ENCODE peak calls at places on chromosomes 3 and 15, in five cellular contexts. One of them, this sample, is unnamed.

GRCh38 chr3:6526861-6527260 is 334.1 kb upstream of the GRM7 start:
- DNase-seq in pulmonary artery endothelial cell: no peak
- DNase-seq in NCI-H1105: no peak
- DNase-seq in endothelial cell: no peak
- DNase-seq in substantia nigra: no peak
- DNase-seq in this sample: no peak

GRCh38 chr3:33131328-33132018 is 17.7 kb downstream of the CRTAP start:
- DNase-seq in pulmonary artery endothelial cell: peak
- DNase-seq in NCI-H1105: peak
- DNase-seq in endothelial cell: peak
- DNase-seq in substantia nigra: peak
- DNase-seq in this sample: peak

GRCh38 chr3:48678566-48679380 is 6.9 kb downstream of the NCKIPSD start:
- DNase-seq in pulmonary artery endothelial cell: no peak
- DNase-seq in NCI-H1105: no peak
- DNase-seq in endothelial cell: no peak
- DNase-seq in substantia nigra: no peak
- DNase-seq in this sample: no peak

GRCh38 chr3:133408366-133408765 is 8.5 kb downstream of the BFSP2 start:
- DNase-seq in pulmonary artery endothelial cell: no peak
- DNase-seq in NCI-H1105: no peak
- DNase-seq in endothelial cell: no peak
- DNase-seq in substantia nigra: no peak
- DNase-seq in this sample: no peak

GRCh38 chr15:81485806-81486205 is 111.8 kb upstream of the TMC3 start:
- DNase-seq in pulmonary artery endothelial cell: no peak
- DNase-seq in NCI-H1105: no peak
- DNase-seq in endothelial cell: no peak
- DNase-seq in substantia nigra: no peak
- DNase-seq in this sample: no peak

GRCh38 chr3:186044973-186045372 is 63.9 kb downstream of the ETV5 start:
- DNase-seq in pulmonary artery endothelial cell: peak
- DNase-seq in NCI-H1105: no peak
- DNase-seq in endothelial cell: no peak
- DNase-seq in substantia nigra: peak
- DNase-seq in this sample: no peak

GRCh38 chr15:40003491-40003916 is 35.5 kb downstream of the SRP14 start:
- DNase-seq in pulmonary artery endothelial cell: no peak
- DNase-seq in NCI-H1105: no peak
- DNase-seq in endothelial cell: no peak
- DNase-seq in substantia nigra: no peak
- DNase-seq in this sample: no peak

GRCh38 chr15:50415752-50416404 is 8.3 kb upstream of the USP8 start:
- DNase-seq in pulmonary artery endothelial cell: no peak
- DNase-seq in NCI-H1105: no peak
- DNase-seq in endothelial cell: no peak
- DNase-seq in substantia nigra: no peak
- DNase-seq in this sample: no peak

GRCh38 chr15:41494922-41495735 is 1.5 kb downstream of the ITPKA start:
- DNase-seq in pulmonary artery endothelial cell: no peak
- DNase-seq in NCI-H1105: no peak
- DNase-seq in endothelial cell: peak
- DNase-seq in substantia nigra: no peak
- DNase-seq in this sample: no peak

GRCh38 chr3:177102526-177102925 is 94.8 kb downstream of the TBL1XR1 start:
- DNase-seq in pulmonary artery endothelial cell: no peak
- DNase-seq in NCI-H1105: no peak
- DNase-seq in endothelial cell: no peak
- DNase-seq in substantia nigra: no peak
- DNase-seq in this sample: no peak

GRCh38 chr3:169146112-169146665 is 517.3 kb downstream of the MECOM start:
- DNase-seq in pulmonary artery endothelial cell: no peak
- DNase-seq in NCI-H1105: peak
- DNase-seq in endothelial cell: peak
- DNase-seq in substantia nigra: no peak
- DNase-seq in this sample: peak

GRCh38 chr3:36957862-36958686 is 13.2 kb upstream of the TRANK1 start:
- DNase-seq in pulmonary artery endothelial cell: no peak
- DNase-seq in NCI-H1105: no peak
- DNase-seq in endothelial cell: no peak
- DNase-seq in substantia nigra: no peak
- DNase-seq in this sample: peak

GRCh38 chr15:25182098-25182478 is 227.3 kb downstream of the SNRPN start:
- DNase-seq in pulmonary artery endothelial cell: no peak
- DNase-seq in NCI-H1105: no peak
- DNase-seq in endothelial cell: no peak
- DNase-seq in substantia nigra: no peak
- DNase-seq in this sample: no peak

GRCh38 chr15:35722506-35722905 is 176.5 kb upstream of the DPH6 start:
- DNase-seq in pulmonary artery endothelial cell: no peak
- DNase-seq in NCI-H1105: no peak
- DNase-seq in endothelial cell: no peak
- DNase-seq in substantia nigra: no peak
- DNase-seq in this sample: no peak

GRCh38 chr3:159763466-159764210 is 225.0 kb upstream of the IL12A start:
- DNase-seq in pulmonary artery endothelial cell: no peak
- DNase-seq in NCI-H1105: peak
- DNase-seq in endothelial cell: peak
- DNase-seq in substantia nigra: peak
- DNase-seq in this sample: peak

GRCh38 chr15:37483779-37484178 is 383.4 kb upstream of the MEIS2 start:
- DNase-seq in pulmonary artery endothelial cell: no peak
- DNase-seq in NCI-H1105: no peak
- DNase-seq in endothelial cell: no peak
- DNase-seq in substantia nigra: no peak
- DNase-seq in this sample: no peak

GRCh38 chr15:90557147-90557546 is 27.4 kb downstream of the CRTC3 start:
- DNase-seq in pulmonary artery endothelial cell: no peak
- DNase-seq in NCI-H1105: no peak
- DNase-seq in endothelial cell: no peak
- DNase-seq in substantia nigra: no peak
- DNase-seq in this sample: no peak

GRCh38 chr15:78077860-78078187 is 313 bp upstream of the TBC1D2B start:
- DNase-seq in pulmonary artery endothelial cell: no peak
- DNase-seq in NCI-H1105: no peak
- DNase-seq in endothelial cell: no peak
- DNase-seq in substantia nigra: no peak
- DNase-seq in this sample: no peak

GRCh38 chr15:62020576-62021160 is 39.6 kb downstream of the VPS13C start:
- DNase-seq in pulmonary artery endothelial cell: no peak
- DNase-seq in NCI-H1105: no peak
- DNase-seq in endothelial cell: no peak
- DNase-seq in substantia nigra: no peak
- DNase-seq in this sample: no peak

GRCh38 chr3:197576838-197577237 is 21.1 kb upstream of the BDH1 start:
- DNase-seq in pulmonary artery endothelial cell: no peak
- DNase-seq in NCI-H1105: no peak
- DNase-seq in endothelial cell: no peak
- DNase-seq in substantia nigra: no peak
- DNase-seq in this sample: no peak

GRCh38 chr3:87307805-87308204 is 31.4 kb upstream of the POU1F1 start:
- DNase-seq in pulmonary artery endothelial cell: no peak
- DNase-seq in NCI-H1105: no peak
- DNase-seq in endothelial cell: no peak
- DNase-seq in substantia nigra: no peak
- DNase-seq in this sample: no peak

GRCh38 chr3:189458536-189458935 is 172.7 kb upstream of the TP63 start:
- DNase-seq in pulmonary artery endothelial cell: no peak
- DNase-seq in NCI-H1105: peak
- DNase-seq in endothelial cell: no peak
- DNase-seq in substantia nigra: no peak
- DNase-seq in this sample: no peak

GRCh38 chr3:110343945-110344344 is 727.7 kb upstream of the NECTIN3 start:
- DNase-seq in pulmonary artery endothelial cell: no peak
- DNase-seq in NCI-H1105: no peak
- DNase-seq in endothelial cell: no peak
- DNase-seq in substantia nigra: no peak
- DNase-seq in this sample: no peak

GRCh38 chr3:177713921-177714900 is 516.9 kb upstream of the TBL1XR1 start:
- DNase-seq in pulmonary artery endothelial cell: no peak
- DNase-seq in NCI-H1105: no peak
- DNase-seq in endothelial cell: no peak
- DNase-seq in substantia nigra: no peak
- DNase-seq in this sample: no peak

GRCh38 chr15:58404020-58404419 is 27.8 kb upstream of the LIPC start:
- DNase-seq in pulmonary artery endothelial cell: no peak
- DNase-seq in NCI-H1105: no peak
- DNase-seq in endothelial cell: no peak
- DNase-seq in substantia nigra: no peak
- DNase-seq in this sample: peak

GRCh38 chr15:89836255-89837133 is 21.8 kb upstream of the ANPEP start:
- DNase-seq in pulmonary artery endothelial cell: no peak
- DNase-seq in NCI-H1105: no peak
- DNase-seq in endothelial cell: no peak
- DNase-seq in substantia nigra: no peak
- DNase-seq in this sample: no peak

GRCh38 chr3:117355566-117355965 is 646.0 kb downstream of the TUSC7 start:
- DNase-seq in pulmonary artery endothelial cell: peak
- DNase-seq in NCI-H1105: peak
- DNase-seq in endothelial cell: peak
- DNase-seq in substantia nigra: no peak
- DNase-seq in this sample: peak

GRCh38 chr15:95410757-95411156 is 919.7 kb upstream of the NR2F2 start:
- DNase-seq in pulmonary artery endothelial cell: no peak
- DNase-seq in NCI-H1105: no peak
- DNase-seq in endothelial cell: no peak
- DNase-seq in substantia nigra: no peak
- DNase-seq in this sample: peak

GRCh38 chr3:129059311-129059975 is 1.1 kb upstream of the GP9 start:
- DNase-seq in pulmonary artery endothelial cell: no peak
- DNase-seq in NCI-H1105: no peak
- DNase-seq in endothelial cell: no peak
- DNase-seq in substantia nigra: no peak
- DNase-seq in this sample: no peak